ENCODE peak calls at places on chromosomes 11 and 22, in five cellular contexts. Z is progenitor cell of endocrine pancreas, T is HFF-Myc, I is HTR-8/SVneo, A is activated gamma-delta T cell treated with Interleukin-2 at 50 U/mL for 16 hours. C is an unnamed sample.

GRCh38 chr11:18608373-18608772 is 8.8 kb downstream of the MISFA start:
- DNase-seq in Z (no peak), T (no peak), I (no peak), A (no peak), C (peak)

GRCh38 chr22:47826016-47826415 is 1063.6 kb downstream of the TBC1D22A start:
- DNase-seq in Z (no peak), T (no peak), I (no peak), A (no peak), C (no peak)

GRCh38 chr22:32531228-32531627 is 56.6 kb downstream of the FBXO7 start:
- DNase-seq in Z (no peak), T (no peak), I (no peak), A (no peak), C (no peak)

GRCh38 chr11:25755918-25756584 is 575.9 kb upstream of the ANO3 start:
- DNase-seq in Z (no peak), T (no peak), I (no peak), A (no peak), C (no peak)

GRCh38 chr11:94794287-94795168 is 26.4 kb downstream of the AMOTL1 start:
- DNase-seq in Z (no peak), T (peak), I (peak), A (no peak), C (peak)

GRCh38 chr11:28727254-28727653 is 619.1 kb downstream of the METTL15 start:
- DNase-seq in Z (no peak), T (no peak), I (no peak), A (no peak), C (no peak)

GRCh38 chr11:20477418-20478090 is 90.0 kb downstream of the PRMT3 start:
- DNase-seq in Z (no peak), T (no peak), I (no peak), A (no peak), C (no peak)

GRCh38 chr11:67400251-67400941 is 1.3 kb downstream of the PPP1CA start:
- DNase-seq in Z (no peak), T (no peak), I (no peak), A (no peak), C (no peak)

C was measured in glomerular endothelial cell.